ENCODE peak calls at places on chromosomes 4 and X, in seven cellular contexts. One of them, this sample, is unnamed.

GRCh38 chr4:85474818-85475630 is at the start of gene ARHGAP24:
- DNase-seq in NCI-H748 treated with DMSO at 0.1 percent for 48 hours: peak
- DNase-seq in heart left ventricle: peak
- DNase-seq in cardiac fibroblast: peak
- DNase-seq in HCEC 1CT: peak
- DNase-seq in stimulated activated CD8-positive, alpha-beta memory T cell treated with anti-CD3 and anti-CD28 coated beads, Interleukin-4, amount 100 ng/mL, for 48 hours: peak
- DNase-seq in nephron progenitor cell: peak
- DNase-seq in this sample: peak

GRCh38 chrX:145405012-145405411 is 157.7 kb downstream of the SPANXN1 start:
- DNase-seq in NCI-H748 treated with DMSO at 0.1 percent for 48 hours: peak
- DNase-seq in heart left ventricle: no peak
- DNase-seq in cardiac fibroblast: peak
- DNase-seq in HCEC 1CT: no peak
- DNase-seq in stimulated activated CD8-positive, alpha-beta memory T cell treated with anti-CD3 and anti-CD28 coated beads, Interleukin-4, amount 100 ng/mL, for 48 hours: no peak
- DNase-seq in nephron progenitor cell: peak
- DNase-seq in this sample: no peak

GRCh38 chr4:103443324-103443723 is 245.2 kb upstream of the CENPE start:
- DNase-seq in NCI-H748 treated with DMSO at 0.1 percent for 48 hours: peak
- DNase-seq in heart left ventricle: no peak
- DNase-seq in cardiac fibroblast: peak
- DNase-seq in HCEC 1CT: peak
- DNase-seq in stimulated activated CD8-positive, alpha-beta memory T cell treated with anti-CD3 and anti-CD28 coated beads, Interleukin-4, amount 100 ng/mL, for 48 hours: no peak
- DNase-seq in nephron progenitor cell: no peak
- DNase-seq in this sample: no peak

GRCh38 chr4:133856736-133857355 is 344.7 kb downstream of the PABPC4L start:
- DNase-seq in NCI-H748 treated with DMSO at 0.1 percent for 48 hours: no peak
- DNase-seq in heart left ventricle: no peak
- DNase-seq in cardiac fibroblast: no peak
- DNase-seq in HCEC 1CT: peak
- DNase-seq in stimulated activated CD8-positive, alpha-beta memory T cell treated with anti-CD3 and anti-CD28 coated beads, Interleukin-4, amount 100 ng/mL, for 48 hours: no peak
- DNase-seq in nephron progenitor cell: no peak
- DNase-seq in this sample: no peak

GRCh38 chr4:125891597-125892258 is 577.0 kb downstream of the FAT4 start:
- DNase-seq in NCI-H748 treated with DMSO at 0.1 percent for 48 hours: no peak
- DNase-seq in heart left ventricle: no peak
- DNase-seq in cardiac fibroblast: peak
- DNase-seq in HCEC 1CT: peak
- DNase-seq in stimulated activated CD8-positive, alpha-beta memory T cell treated with anti-CD3 and anti-CD28 coated beads, Interleukin-4, amount 100 ng/mL, for 48 hours: no peak
- DNase-seq in nephron progenitor cell: no peak
- DNase-seq in this sample: no peak

GRCh38 chr4:989722-990471 is 3.1 kb downstream of the IDUA start:
- DNase-seq in NCI-H748 treated with DMSO at 0.1 percent for 48 hours: no peak
- DNase-seq in heart left ventricle: peak
- DNase-seq in cardiac fibroblast: no peak
- DNase-seq in HCEC 1CT: no peak
- DNase-seq in stimulated activated CD8-positive, alpha-beta memory T cell treated with anti-CD3 and anti-CD28 coated beads, Interleukin-4, amount 100 ng/mL, for 48 hours: no peak
- DNase-seq in nephron progenitor cell: no peak
- DNase-seq in this sample: no peak

GRCh38 chr4:99815597-99816011 is 1.0 kb upstream of the DAPP1 start:
- DNase-seq in NCI-H748 treated with DMSO at 0.1 percent for 48 hours: no peak
- DNase-seq in heart left ventricle: no peak
- DNase-seq in cardiac fibroblast: peak
- DNase-seq in HCEC 1CT: peak
- DNase-seq in stimulated activated CD8-positive, alpha-beta memory T cell treated with anti-CD3 and anti-CD28 coated beads, Interleukin-4, amount 100 ng/mL, for 48 hours: no peak
- DNase-seq in nephron progenitor cell: no peak
- DNase-seq in this sample: peak

GRCh38 chr4:128483816-128484215 is 196.2 kb upstream of the PGRMC2 start:
- DNase-seq in NCI-H748 treated with DMSO at 0.1 percent for 48 hours: no peak
- DNase-seq in heart left ventricle: no peak
- DNase-seq in cardiac fibroblast: peak
- DNase-seq in HCEC 1CT: no peak
- DNase-seq in stimulated activated CD8-positive, alpha-beta memory T cell treated with anti-CD3 and anti-CD28 coated beads, Interleukin-4, amount 100 ng/mL, for 48 hours: no peak
- DNase-seq in nephron progenitor cell: no peak
- DNase-seq in this sample: no peak

GRCh38 chrX:46268429-46268828 is 276.8 kb downstream of the ZNF674 start:
- DNase-seq in NCI-H748 treated with DMSO at 0.1 percent for 48 hours: no peak
- DNase-seq in heart left ventricle: no peak
- DNase-seq in cardiac fibroblast: peak
- DNase-seq in HCEC 1CT: no peak
- DNase-seq in stimulated activated CD8-positive, alpha-beta memory T cell treated with anti-CD3 and anti-CD28 coated beads, Interleukin-4, amount 100 ng/mL, for 48 hours: no peak
- DNase-seq in nephron progenitor cell: no peak
- DNase-seq in this sample: no peak

GRCh38 chrX:139889760-139890159 is 43.1 kb downstream of the ATP11C start:
- DNase-seq in NCI-H748 treated with DMSO at 0.1 percent for 48 hours: no peak
- DNase-seq in heart left ventricle: no peak
- DNase-seq in cardiac fibroblast: peak
- DNase-seq in HCEC 1CT: peak
- DNase-seq in stimulated activated CD8-positive, alpha-beta memory T cell treated with anti-CD3 and anti-CD28 coated beads, Interleukin-4, amount 100 ng/mL, for 48 hours: no peak
- DNase-seq in nephron progenitor cell: no peak
- DNase-seq in this sample: no peak

GRCh38 chrX:19343085-19343461 is 654 bp upstream of the PDHA1 start:
- DNase-seq in NCI-H748 treated with DMSO at 0.1 percent for 48 hours: no peak
- DNase-seq in heart left ventricle: no peak
- DNase-seq in cardiac fibroblast: no peak
- DNase-seq in HCEC 1CT: no peak
- DNase-seq in stimulated activated CD8-positive, alpha-beta memory T cell treated with anti-CD3 and anti-CD28 coated beads, Interleukin-4, amount 100 ng/mL, for 48 hours: no peak
- DNase-seq in nephron progenitor cell: no peak
- DNase-seq in this sample: no peak

GRCh38 chrX:136097871-136098805 is 49.2 kb upstream of the FHL1 start:
- DNase-seq in NCI-H748 treated with DMSO at 0.1 percent for 48 hours: no peak
- DNase-seq in heart left ventricle: no peak
- DNase-seq in cardiac fibroblast: no peak
- DNase-seq in HCEC 1CT: no peak
- DNase-seq in stimulated activated CD8-positive, alpha-beta memory T cell treated with anti-CD3 and anti-CD28 coated beads, Interleukin-4, amount 100 ng/mL, for 48 hours: no peak
- DNase-seq in nephron progenitor cell: no peak
- DNase-seq in this sample: peak

GRCh38 chr4:26433556-26433955 is 56.7 kb downstream of the CCKAR start:
- DNase-seq in NCI-H748 treated with DMSO at 0.1 percent for 48 hours: no peak
- DNase-seq in heart left ventricle: no peak
- DNase-seq in cardiac fibroblast: peak
- DNase-seq in HCEC 1CT: no peak
- DNase-seq in stimulated activated CD8-positive, alpha-beta memory T cell treated with anti-CD3 and anti-CD28 coated beads, Interleukin-4, amount 100 ng/mL, for 48 hours: no peak
- DNase-seq in nephron progenitor cell: no peak
- DNase-seq in this sample: no peak

GRCh38 chr4:1408418-1408817 is 2.2 kb upstream of the NKX1-1 start:
- DNase-seq in NCI-H748 treated with DMSO at 0.1 percent for 48 hours: no peak
- DNase-seq in heart left ventricle: peak
- DNase-seq in cardiac fibroblast: no peak
- DNase-seq in HCEC 1CT: no peak
- DNase-seq in stimulated activated CD8-positive, alpha-beta memory T cell treated with anti-CD3 and anti-CD28 coated beads, Interleukin-4, amount 100 ng/mL, for 48 hours: no peak
- DNase-seq in nephron progenitor cell: no peak
- DNase-seq in this sample: peak

GRCh38 chr4:113756005-113756410 is 5.5 kb downstream of the CAMK2D start:
- DNase-seq in NCI-H748 treated with DMSO at 0.1 percent for 48 hours: no peak
- DNase-seq in heart left ventricle: no peak
- DNase-seq in cardiac fibroblast: peak
- DNase-seq in HCEC 1CT: peak
- DNase-seq in stimulated activated CD8-positive, alpha-beta memory T cell treated with anti-CD3 and anti-CD28 coated beads, Interleukin-4, amount 100 ng/mL, for 48 hours: no peak
- DNase-seq in nephron progenitor cell: no peak
- DNase-seq in this sample: no peak

GRCh38 chr4:133154725-133155124 is 5.6 kb downstream of the PCDH10 start:
- DNase-seq in NCI-H748 treated with DMSO at 0.1 percent for 48 hours: peak
- DNase-seq in heart left ventricle: no peak
- DNase-seq in cardiac fibroblast: peak
- DNase-seq in HCEC 1CT: peak
- DNase-seq in stimulated activated CD8-positive, alpha-beta memory T cell treated with anti-CD3 and anti-CD28 coated beads, Interleukin-4, amount 100 ng/mL, for 48 hours: no peak
- DNase-seq in nephron progenitor cell: peak
- DNase-seq in this sample: no peak

GRCh38 chr4:15299627-15300026 is 128.2 kb upstream of the C1QTNF7 start:
- DNase-seq in NCI-H748 treated with DMSO at 0.1 percent for 48 hours: no peak
- DNase-seq in heart left ventricle: no peak
- DNase-seq in cardiac fibroblast: no peak
- DNase-seq in HCEC 1CT: no peak
- DNase-seq in stimulated activated CD8-positive, alpha-beta memory T cell treated with anti-CD3 and anti-CD28 coated beads, Interleukin-4, amount 100 ng/mL, for 48 hours: no peak
- DNase-seq in nephron progenitor cell: no peak
- DNase-seq in this sample: no peak

GRCh38 chr4:82268050-82268825 is 105.6 kb downstream of the HNRNPD start:
- DNase-seq in NCI-H748 treated with DMSO at 0.1 percent for 48 hours: peak
- DNase-seq in heart left ventricle: peak
- DNase-seq in cardiac fibroblast: peak
- DNase-seq in HCEC 1CT: peak
- DNase-seq in stimulated activated CD8-positive, alpha-beta memory T cell treated with anti-CD3 and anti-CD28 coated beads, Interleukin-4, amount 100 ng/mL, for 48 hours: peak
- DNase-seq in nephron progenitor cell: peak
- DNase-seq in this sample: peak

GRCh38 chr4:87584509-87584908 is 23.8 kb upstream of the DSPP start:
- DNase-seq in NCI-H748 treated with DMSO at 0.1 percent for 48 hours: no peak
- DNase-seq in heart left ventricle: no peak
- DNase-seq in cardiac fibroblast: no peak
- DNase-seq in HCEC 1CT: no peak
- DNase-seq in stimulated activated CD8-positive, alpha-beta memory T cell treated with anti-CD3 and anti-CD28 coated beads, Interleukin-4, amount 100 ng/mL, for 48 hours: no peak
- DNase-seq in nephron progenitor cell: no peak
- DNase-seq in this sample: no peak

GRCh38 chr4:68267433-68267944 is 22.0 kb upstream of the TMPRSS11B start:
- DNase-seq in NCI-H748 treated with DMSO at 0.1 percent for 48 hours: no peak
- DNase-seq in heart left ventricle: no peak
- DNase-seq in cardiac fibroblast: peak
- DNase-seq in HCEC 1CT: peak
- DNase-seq in stimulated activated CD8-positive, alpha-beta memory T cell treated with anti-CD3 and anti-CD28 coated beads, Interleukin-4, amount 100 ng/mL, for 48 hours: no peak
- DNase-seq in nephron progenitor cell: no peak
- DNase-seq in this sample: no peak

GRCh38 chrX:106748377-106748776 is 21.9 kb downstream of the RNF128 start:
- DNase-seq in NCI-H748 treated with DMSO at 0.1 percent for 48 hours: no peak
- DNase-seq in heart left ventricle: no peak
- DNase-seq in cardiac fibroblast: no peak
- DNase-seq in HCEC 1CT: no peak
- DNase-seq in stimulated activated CD8-positive, alpha-beta memory T cell treated with anti-CD3 and anti-CD28 coated beads, Interleukin-4, amount 100 ng/mL, for 48 hours: no peak
- DNase-seq in nephron progenitor cell: no peak
- DNase-seq in this sample: no peak

GRCh38 chr4:123806057-123806456 is 409.5 kb downstream of the SPRY1 start:
- DNase-seq in NCI-H748 treated with DMSO at 0.1 percent for 48 hours: no peak
- DNase-seq in heart left ventricle: no peak
- DNase-seq in cardiac fibroblast: no peak
- DNase-seq in HCEC 1CT: no peak
- DNase-seq in stimulated activated CD8-positive, alpha-beta memory T cell treated with anti-CD3 and anti-CD28 coated beads, Interleukin-4, amount 100 ng/mL, for 48 hours: no peak
- DNase-seq in nephron progenitor cell: no peak
- DNase-seq in this sample: no peak

GRCh38 chrX:19886888-19887531 is 390 bp downstream of the SH3KBP1 start:
- DNase-seq in NCI-H748 treated with DMSO at 0.1 percent for 48 hours: no peak
- DNase-seq in heart left ventricle: peak
- DNase-seq in cardiac fibroblast: no peak
- DNase-seq in HCEC 1CT: no peak
- DNase-seq in stimulated activated CD8-positive, alpha-beta memory T cell treated with anti-CD3 and anti-CD28 coated beads, Interleukin-4, amount 100 ng/mL, for 48 hours: peak
- DNase-seq in nephron progenitor cell: peak
- DNase-seq in this sample: no peak

GRCh38 chr4:41853973-41854372 is 81.3 kb upstream of the TMEM33 start:
- DNase-seq in NCI-H748 treated with DMSO at 0.1 percent for 48 hours: no peak
- DNase-seq in heart left ventricle: no peak
- DNase-seq in cardiac fibroblast: no peak
- DNase-seq in HCEC 1CT: no peak
- DNase-seq in stimulated activated CD8-positive, alpha-beta memory T cell treated with anti-CD3 and anti-CD28 coated beads, Interleukin-4, amount 100 ng/mL, for 48 hours: no peak
- DNase-seq in nephron progenitor cell: no peak
- DNase-seq in this sample: no peak

GRCh38 chr4:129264008-129264657 is 168.2 kb downstream of the C4orf33 start:
- DNase-seq in NCI-H748 treated with DMSO at 0.1 percent for 48 hours: no peak
- DNase-seq in heart left ventricle: no peak
- DNase-seq in cardiac fibroblast: no peak
- DNase-seq in HCEC 1CT: no peak
- DNase-seq in stimulated activated CD8-positive, alpha-beta memory T cell treated with anti-CD3 and anti-CD28 coated beads, Interleukin-4, amount 100 ng/mL, for 48 hours: no peak
- DNase-seq in nephron progenitor cell: no peak
- DNase-seq in this sample: no peak

GRCh38 chrX:37348237-37349130 is 680 bp upstream of the PRRG1 start:
- DNase-seq in NCI-H748 treated with DMSO at 0.1 percent for 48 hours: no peak
- DNase-seq in heart left ventricle: no peak
- DNase-seq in cardiac fibroblast: peak
- DNase-seq in HCEC 1CT: peak
- DNase-seq in stimulated activated CD8-positive, alpha-beta memory T cell treated with anti-CD3 and anti-CD28 coated beads, Interleukin-4, amount 100 ng/mL, for 48 hours: no peak
- DNase-seq in nephron progenitor cell: no peak
- DNase-seq in this sample: no peak

GRCh38 chr4:17934286-17934685 is 87.3 kb downstream of the LCORL start:
- DNase-seq in NCI-H748 treated with DMSO at 0.1 percent for 48 hours: no peak
- DNase-seq in heart left ventricle: no peak
- DNase-seq in cardiac fibroblast: peak
- DNase-seq in HCEC 1CT: no peak
- DNase-seq in stimulated activated CD8-positive, alpha-beta memory T cell treated with anti-CD3 and anti-CD28 coated beads, Interleukin-4, amount 100 ng/mL, for 48 hours: no peak
- DNase-seq in nephron progenitor cell: no peak
- DNase-seq in this sample: no peak

GRCh38 chr4:152369903-152370296 is 166.0 kb downstream of the FBXW7 start:
- DNase-seq in NCI-H748 treated with DMSO at 0.1 percent for 48 hours: peak
- DNase-seq in heart left ventricle: no peak
- DNase-seq in cardiac fibroblast: no peak
- DNase-seq in HCEC 1CT: no peak
- DNase-seq in stimulated activated CD8-positive, alpha-beta memory T cell treated with anti-CD3 and anti-CD28 coated beads, Interleukin-4, amount 100 ng/mL, for 48 hours: no peak
- DNase-seq in nephron progenitor cell: no peak
- DNase-seq in this sample: no peak

GRCh38 chr4:4590496-4590895 is 48.6 kb upstream of the STX18 start:
- DNase-seq in NCI-H748 treated with DMSO at 0.1 percent for 48 hours: no peak
- DNase-seq in heart left ventricle: no peak
- DNase-seq in cardiac fibroblast: peak
- DNase-seq in HCEC 1CT: peak
- DNase-seq in stimulated activated CD8-positive, alpha-beta memory T cell treated with anti-CD3 and anti-CD28 coated beads, Interleukin-4, amount 100 ng/mL, for 48 hours: no peak
- DNase-seq in nephron progenitor cell: no peak
- DNase-seq in this sample: no peak

GRCh38 chrX:72258174-72258573 is 18.9 kb downstream of the RPS4X start:
- DNase-seq in NCI-H748 treated with DMSO at 0.1 percent for 48 hours: peak
- DNase-seq in heart left ventricle: no peak
- DNase-seq in cardiac fibroblast: peak
- DNase-seq in HCEC 1CT: peak
- DNase-seq in stimulated activated CD8-positive, alpha-beta memory T cell treated with anti-CD3 and anti-CD28 coated beads, Interleukin-4, amount 100 ng/mL, for 48 hours: no peak
- DNase-seq in nephron progenitor cell: no peak
- DNase-seq in this sample: no peak